ENCODE peak calls at places on chromosomes 7 and 10, in ten cellular contexts. K, V, L, B, Y, O, F, U, R and A are unnamed samples.

GRCh38 chr10:84138478-84139125 is 707 bp upstream of the GHITM start:
- DNase-seq in K (peak), V (no peak), L (peak), B (peak), Y (no peak), O (no peak), F (peak), U (peak), R (no peak), A (peak)

GRCh38 chr10:103800789-103801540 is 54.4 kb downstream of the SH3PXD2A start:
- DNase-seq in K (no peak), V (no peak), L (peak), B (peak), Y (no peak), O (no peak), F (no peak), U (peak), R (peak), A (peak)

GRCh38 chr10:60428387-60428737 is 38.7 kb upstream of the ANK3 start:
- DNase-seq in K (no peak), V (peak), L (no peak), B (no peak), Y (no peak), O (no peak), F (peak), U (no peak), R (no peak), A (no peak)

GRCh38 chr10:117311261-117311660 is 64.0 kb downstream of the PDZD8 start:
- DNase-seq in K (no peak), V (no peak), L (no peak), B (no peak), Y (no peak), O (no peak), F (no peak), U (no peak), R (no peak), A (no peak)

GRCh38 chr10:728603-729002 is 39.1 kb upstream of the DIP2C start:
- DNase-seq in K (no peak), V (no peak), L (no peak), B (no peak), Y (no peak), O (no peak), F (no peak), U (no peak), R (no peak), A (no peak)

GRCh38 chr10:97503413-97503812 is 4.7 kb downstream of the UBTD1 start:
- DNase-seq in K (no peak), V (no peak), L (no peak), B (no peak), Y (no peak), O (no peak), F (peak), U (no peak), R (no peak), A (no peak)

GRCh38 chr10:103666109-103666508 is 172.6 kb downstream of the NEURL1 start:
- DNase-seq in K (no peak), V (peak), L (no peak), B (no peak), Y (peak), O (no peak), F (no peak), U (no peak), R (peak), A (no peak)

GRCh38 chr7:155449008-155449879 is 8.7 kb upstream of the EN2 start:
- DNase-seq in K (no peak), V (no peak), L (no peak), B (no peak), Y (no peak), O (no peak), F (no peak), U (no peak), R (no peak), A (no peak)

GRCh38 chr10:52353960-52354394 is 39.9 kb downstream of the DKK1 start:
- DNase-seq in K (no peak), V (no peak), L (no peak), B (no peak), Y (peak), O (no peak), F (no peak), U (no peak), R (peak), A (no peak)

GRCh38 chr10:132987671-132988571 is 45.6 kb upstream of the CFAP46 start:
- DNase-seq in K (no peak), V (no peak), L (no peak), B (no peak), Y (no peak), O (peak), F (no peak), U (no peak), R (no peak), A (no peak)

GRCh38 chr7:20444041-20444440 is 113.3 kb downstream of the ITGB8 start:
- DNase-seq in K (no peak), V (no peak), L (no peak), B (no peak), Y (no peak), O (no peak), F (no peak), U (no peak), R (no peak), A (no peak)

GRCh38 chr7:42493436-42494198 is 256.6 kb upstream of the GLI3 start:
- DNase-seq in K (no peak), V (no peak), L (no peak), B (no peak), Y (peak), O (peak), F (peak), U (no peak), R (peak), A (peak)

GRCh38 chr10:110914411-110914810 is 4.6 kb downstream of the BBIP1 start:
- DNase-seq in K (no peak), V (no peak), L (no peak), B (no peak), Y (no peak), O (no peak), F (no peak), U (no peak), R (no peak), A (no peak)

GRCh38 chr7:99562114-99562784 is 3.8 kb downstream of the ZNF655 start:
- DNase-seq in K (no peak), V (no peak), L (no peak), B (no peak), Y (no peak), O (no peak), F (no peak), U (no peak), R (no peak), A (no peak)

GRCh38 chr7:75756340-75757297 is 15.4 kb downstream of the CCL26 start:
- DNase-seq in K (no peak), V (no peak), L (no peak), B (no peak), Y (peak), O (no peak), F (no peak), U (no peak), R (peak), A (peak)

GRCh38 chr7:142508251-142508650 is 241.0 kb upstream of the PRSS1 start:
- DNase-seq in K (no peak), V (no peak), L (no peak), B (no peak), Y (no peak), O (peak), F (no peak), U (no peak), R (peak), A (no peak)